ENCODE peak calls at places on chromosomes 16 and 17, in five cellular contexts. One of them, this sample, is unnamed.

GRCh38 chr17:44115585-44116415 is 7.6 kb downstream of the HDAC5 start:
- DNase-seq in non-pigmented ciliary epithelial cell: no peak
- DNase-seq in stimulated activated effector memory CD8-positive, alpha-beta T cell treated with anti-CD3 and anti-CD28 coated beads, Interleukin-12 subunit alpha, Interleukin-12 subunit beta, amount 100 ng/mL, for 72 hours: no peak
- DNase-seq in GM23338: peak
- DNase-seq in CD8-positive, alpha-beta T cell: no peak
- DNase-seq in this sample: no peak

GRCh38 chr17:28528329-28529011 is 22.3 kb downstream of the FOXN1 start:
- DNase-seq in GM23338: peak
- DNase-seq in CD8-positive, alpha-beta T cell: no peak
- DNase-seq in non-pigmented ciliary epithelial cell: no peak
- DNase-seq in stimulated activated effector memory CD8-positive, alpha-beta T cell treated with anti-CD3 and anti-CD28 coated beads, Interleukin-12 subunit alpha, Interleukin-12 subunit beta, amount 100 ng/mL, for 72 hours: no peak
- DNase-seq in this sample: no peak

GRCh38 chr17:55354010-55354409 is 67.6 kb downstream of the MMD start:
- DNase-seq in GM23338: no peak
- DNase-seq in CD8-positive, alpha-beta T cell: no peak
- DNase-seq in non-pigmented ciliary epithelial cell: no peak
- DNase-seq in stimulated activated effector memory CD8-positive, alpha-beta T cell treated with anti-CD3 and anti-CD28 coated beads, Interleukin-12 subunit alpha, Interleukin-12 subunit beta, amount 100 ng/mL, for 72 hours: no peak
- DNase-seq in this sample: no peak

GRCh38 chr17:21170829-21171228 is 43.1 kb downstream of the TMEM11 start:
- DNase-seq in stimulated activated effector memory CD8-positive, alpha-beta T cell treated with anti-CD3 and anti-CD28 coated beads, Interleukin-12 subunit alpha, Interleukin-12 subunit beta, amount 100 ng/mL, for 72 hours: no peak
- DNase-seq in GM23338: no peak
- DNase-seq in non-pigmented ciliary epithelial cell: no peak
- DNase-seq in CD8-positive, alpha-beta T cell: no peak
- DNase-seq in this sample: no peak

GRCh38 chr17:50684612-50685333 is 22.9 kb downstream of the ANKRD40 start:
- DNase-seq in non-pigmented ciliary epithelial cell: no peak
- DNase-seq in CD8-positive, alpha-beta T cell: no peak
- DNase-seq in stimulated activated effector memory CD8-positive, alpha-beta T cell treated with anti-CD3 and anti-CD28 coated beads, Interleukin-12 subunit alpha, Interleukin-12 subunit beta, amount 100 ng/mL, for 72 hours: no peak
- DNase-seq in GM23338: peak
- DNase-seq in this sample: no peak

GRCh38 chr17:410674-411401 is 58.2 kb upstream of the RPH3AL start:
- DNase-seq in CD8-positive, alpha-beta T cell: no peak
- DNase-seq in GM23338: peak
- DNase-seq in stimulated activated effector memory CD8-positive, alpha-beta T cell treated with anti-CD3 and anti-CD28 coated beads, Interleukin-12 subunit alpha, Interleukin-12 subunit beta, amount 100 ng/mL, for 72 hours: peak
- DNase-seq in non-pigmented ciliary epithelial cell: no peak
- DNase-seq in this sample: no peak

GRCh38 chr17:83152745-83153611 is 73.6 kb downstream of the METRNL start:
- DNase-seq in non-pigmented ciliary epithelial cell: no peak
- DNase-seq in GM23338: no peak
- DNase-seq in stimulated activated effector memory CD8-positive, alpha-beta T cell treated with anti-CD3 and anti-CD28 coated beads, Interleukin-12 subunit alpha, Interleukin-12 subunit beta, amount 100 ng/mL, for 72 hours: peak
- DNase-seq in CD8-positive, alpha-beta T cell: no peak
- DNase-seq in this sample: no peak

GRCh38 chr17:37019117-37019744 is 70.5 kb downstream of the AATF start:
- DNase-seq in non-pigmented ciliary epithelial cell: no peak
- DNase-seq in stimulated activated effector memory CD8-positive, alpha-beta T cell treated with anti-CD3 and anti-CD28 coated beads, Interleukin-12 subunit alpha, Interleukin-12 subunit beta, amount 100 ng/mL, for 72 hours: no peak
- DNase-seq in CD8-positive, alpha-beta T cell: no peak
- DNase-seq in GM23338: no peak
- DNase-seq in this sample: no peak

GRCh38 chr16:62404857-62405611 is 368.8 kb upstream of the CDH8 start:
- DNase-seq in GM23338: peak
- DNase-seq in non-pigmented ciliary epithelial cell: no peak
- DNase-seq in stimulated activated effector memory CD8-positive, alpha-beta T cell treated with anti-CD3 and anti-CD28 coated beads, Interleukin-12 subunit alpha, Interleukin-12 subunit beta, amount 100 ng/mL, for 72 hours: no peak
- DNase-seq in CD8-positive, alpha-beta T cell: no peak
- DNase-seq in this sample: no peak

GRCh38 chr17:48427598-48427997 is 2.4 kb downstream of the SKAP1 start:
- DNase-seq in stimulated activated effector memory CD8-positive, alpha-beta T cell treated with anti-CD3 and anti-CD28 coated beads, Interleukin-12 subunit alpha, Interleukin-12 subunit beta, amount 100 ng/mL, for 72 hours: peak
- DNase-seq in CD8-positive, alpha-beta T cell: peak
- DNase-seq in non-pigmented ciliary epithelial cell: no peak
- DNase-seq in GM23338: no peak
- DNase-seq in this sample: no peak

GRCh38 chr17:21218101-21218500 is 4.1 kb upstream of the TMEM11 start:
- DNase-seq in CD8-positive, alpha-beta T cell: no peak
- DNase-seq in GM23338: peak
- DNase-seq in non-pigmented ciliary epithelial cell: no peak
- DNase-seq in stimulated activated effector memory CD8-positive, alpha-beta T cell treated with anti-CD3 and anti-CD28 coated beads, Interleukin-12 subunit alpha, Interleukin-12 subunit beta, amount 100 ng/mL, for 72 hours: peak
- DNase-seq in this sample: no peak

GRCh38 chr17:80887639-80888175 is 103.9 kb upstream of the CHMP6 start:
- DNase-seq in CD8-positive, alpha-beta T cell: no peak
- DNase-seq in GM23338: no peak
- DNase-seq in non-pigmented ciliary epithelial cell: no peak
- DNase-seq in stimulated activated effector memory CD8-positive, alpha-beta T cell treated with anti-CD3 and anti-CD28 coated beads, Interleukin-12 subunit alpha, Interleukin-12 subunit beta, amount 100 ng/mL, for 72 hours: no peak
- DNase-seq in this sample: no peak

GRCh38 chr17:73289549-73290254 is 22.1 kb downstream of the CDC42EP4 start:
- DNase-seq in stimulated activated effector memory CD8-positive, alpha-beta T cell treated with anti-CD3 and anti-CD28 coated beads, Interleukin-12 subunit alpha, Interleukin-12 subunit beta, amount 100 ng/mL, for 72 hours: no peak
- DNase-seq in non-pigmented ciliary epithelial cell: no peak
- DNase-seq in GM23338: no peak
- DNase-seq in CD8-positive, alpha-beta T cell: no peak
- DNase-seq in this sample: no peak

GRCh38 chr16:76277099-76278030 is at the start of gene CNTNAP4:
- DNase-seq in CD8-positive, alpha-beta T cell: no peak
- DNase-seq in GM23338: peak
- DNase-seq in stimulated activated effector memory CD8-positive, alpha-beta T cell treated with anti-CD3 and anti-CD28 coated beads, Interleukin-12 subunit alpha, Interleukin-12 subunit beta, amount 100 ng/mL, for 72 hours: no peak
- DNase-seq in non-pigmented ciliary epithelial cell: no peak
- DNase-seq in this sample: no peak

GRCh38 chr17:38448208-38448776 is 20.0 kb downstream of the ARHGAP23 start:
- DNase-seq in CD8-positive, alpha-beta T cell: no peak
- DNase-seq in non-pigmented ciliary epithelial cell: no peak
- DNase-seq in stimulated activated effector memory CD8-positive, alpha-beta T cell treated with anti-CD3 and anti-CD28 coated beads, Interleukin-12 subunit alpha, Interleukin-12 subunit beta, amount 100 ng/mL, for 72 hours: no peak
- DNase-seq in GM23338: no peak
- DNase-seq in this sample: no peak

GRCh38 chr17:78431692-78431958 is 53.2 kb downstream of the PGS1 start:
- DNase-seq in stimulated activated effector memory CD8-positive, alpha-beta T cell treated with anti-CD3 and anti-CD28 coated beads, Interleukin-12 subunit alpha, Interleukin-12 subunit beta, amount 100 ng/mL, for 72 hours: no peak
- DNase-seq in GM23338: no peak
- DNase-seq in CD8-positive, alpha-beta T cell: no peak
- DNase-seq in non-pigmented ciliary epithelial cell: no peak
- DNase-seq in this sample: no peak

GRCh38 chr16:84813141-84813933 is 6.4 kb upstream of the CRISPLD2 start:
- DNase-seq in stimulated activated effector memory CD8-positive, alpha-beta T cell treated with anti-CD3 and anti-CD28 coated beads, Interleukin-12 subunit alpha, Interleukin-12 subunit beta, amount 100 ng/mL, for 72 hours: no peak
- DNase-seq in GM23338: no peak
- DNase-seq in non-pigmented ciliary epithelial cell: no peak
- DNase-seq in CD8-positive, alpha-beta T cell: no peak
- DNase-seq in this sample: no peak

GRCh38 chr16:50279142-50279865 is 13.0 kb downstream of the ADCY7 start:
- DNase-seq in non-pigmented ciliary epithelial cell: no peak
- DNase-seq in stimulated activated effector memory CD8-positive, alpha-beta T cell treated with anti-CD3 and anti-CD28 coated beads, Interleukin-12 subunit alpha, Interleukin-12 subunit beta, amount 100 ng/mL, for 72 hours: no peak
- DNase-seq in CD8-positive, alpha-beta T cell: no peak
- DNase-seq in GM23338: no peak
- DNase-seq in this sample: no peak

GRCh38 chr17:64527914-64528313 is 21.1 kb downstream of the CEP95 start:
- DNase-seq in stimulated activated effector memory CD8-positive, alpha-beta T cell treated with anti-CD3 and anti-CD28 coated beads, Interleukin-12 subunit alpha, Interleukin-12 subunit beta, amount 100 ng/mL, for 72 hours: no peak
- DNase-seq in CD8-positive, alpha-beta T cell: no peak
- DNase-seq in GM23338: no peak
- DNase-seq in non-pigmented ciliary epithelial cell: no peak
- DNase-seq in this sample: no peak

GRCh38 chr17:56499799-56500388 is 93.6 kb upstream of the NOG start:
- DNase-seq in stimulated activated effector memory CD8-positive, alpha-beta T cell treated with anti-CD3 and anti-CD28 coated beads, Interleukin-12 subunit alpha, Interleukin-12 subunit beta, amount 100 ng/mL, for 72 hours: no peak
- DNase-seq in CD8-positive, alpha-beta T cell: no peak
- DNase-seq in non-pigmented ciliary epithelial cell: no peak
- DNase-seq in GM23338: peak
- DNase-seq in this sample: peak

GRCh38 chr16:56679813-56680212 is 2.5 kb upstream of the MT1X start:
- DNase-seq in stimulated activated effector memory CD8-positive, alpha-beta T cell treated with anti-CD3 and anti-CD28 coated beads, Interleukin-12 subunit alpha, Interleukin-12 subunit beta, amount 100 ng/mL, for 72 hours: no peak
- DNase-seq in CD8-positive, alpha-beta T cell: no peak
- DNase-seq in non-pigmented ciliary epithelial cell: no peak
- DNase-seq in GM23338: no peak
- DNase-seq in this sample: no peak

GRCh38 chr17:77609553-77610517 is 348.7 kb upstream of the TNRC6C start:
- DNase-seq in CD8-positive, alpha-beta T cell: peak
- DNase-seq in non-pigmented ciliary epithelial cell: no peak
- DNase-seq in GM23338: no peak
- DNase-seq in stimulated activated effector memory CD8-positive, alpha-beta T cell treated with anti-CD3 and anti-CD28 coated beads, Interleukin-12 subunit alpha, Interleukin-12 subunit beta, amount 100 ng/mL, for 72 hours: peak
- DNase-seq in this sample: no peak

GRCh38 chr17:6853764-6854442 is 22.4 kb upstream of the TEKT1 start:
- DNase-seq in non-pigmented ciliary epithelial cell: no peak
- DNase-seq in CD8-positive, alpha-beta T cell: no peak
- DNase-seq in GM23338: peak
- DNase-seq in stimulated activated effector memory CD8-positive, alpha-beta T cell treated with anti-CD3 and anti-CD28 coated beads, Interleukin-12 subunit alpha, Interleukin-12 subunit beta, amount 100 ng/mL, for 72 hours: no peak
- DNase-seq in this sample: no peak

GRCh38 chr17:18980682-18981384 is 23.7 kb downstream of the FAM83G start:
- DNase-seq in non-pigmented ciliary epithelial cell: no peak
- DNase-seq in stimulated activated effector memory CD8-positive, alpha-beta T cell treated with anti-CD3 and anti-CD28 coated beads, Interleukin-12 subunit alpha, Interleukin-12 subunit beta, amount 100 ng/mL, for 72 hours: no peak
- DNase-seq in CD8-positive, alpha-beta T cell: no peak
- DNase-seq in GM23338: no peak
- DNase-seq in this sample: no peak

GRCh38 chr17:14222611-14223010 is 14.1 kb downstream of the CDRT15 start:
- DNase-seq in stimulated activated effector memory CD8-positive, alpha-beta T cell treated with anti-CD3 and anti-CD28 coated beads, Interleukin-12 subunit alpha, Interleukin-12 subunit beta, amount 100 ng/mL, for 72 hours: no peak
- DNase-seq in non-pigmented ciliary epithelial cell: no peak
- DNase-seq in CD8-positive, alpha-beta T cell: no peak
- DNase-seq in GM23338: no peak
- DNase-seq in this sample: no peak

GRCh38 chr16:19307587-19308241 is 22.2 kb downstream of the CLEC19A start:
- DNase-seq in CD8-positive, alpha-beta T cell: no peak
- DNase-seq in non-pigmented ciliary epithelial cell: no peak
- DNase-seq in GM23338: peak
- DNase-seq in stimulated activated effector memory CD8-positive, alpha-beta T cell treated with anti-CD3 and anti-CD28 coated beads, Interleukin-12 subunit alpha, Interleukin-12 subunit beta, amount 100 ng/mL, for 72 hours: no peak
- DNase-seq in this sample: no peak

GRCh38 chr17:6793748-6794493 is 17.9 kb downstream of the FBXO39 start:
- DNase-seq in CD8-positive, alpha-beta T cell: no peak
- DNase-seq in GM23338: no peak
- DNase-seq in stimulated activated effector memory CD8-positive, alpha-beta T cell treated with anti-CD3 and anti-CD28 coated beads, Interleukin-12 subunit alpha, Interleukin-12 subunit beta, amount 100 ng/mL, for 72 hours: no peak
- DNase-seq in non-pigmented ciliary epithelial cell: no peak
- DNase-seq in this sample: no peak

GRCh38 chr17:7882068-7882467 is 6.5 kb upstream of the CHD3 start:
- DNase-seq in GM23338: no peak
- DNase-seq in non-pigmented ciliary epithelial cell: no peak
- DNase-seq in stimulated activated effector memory CD8-positive, alpha-beta T cell treated with anti-CD3 and anti-CD28 coated beads, Interleukin-12 subunit alpha, Interleukin-12 subunit beta, amount 100 ng/mL, for 72 hours: no peak
- DNase-seq in CD8-positive, alpha-beta T cell: no peak
- DNase-seq in this sample: no peak

GRCh38 chr16:8660841-8661301 is 13.5 kb upstream of the ABAT start:
- DNase-seq in stimulated activated effector memory CD8-positive, alpha-beta T cell treated with anti-CD3 and anti-CD28 coated beads, Interleukin-12 subunit alpha, Interleukin-12 subunit beta, amount 100 ng/mL, for 72 hours: no peak
- DNase-seq in GM23338: peak
- DNase-seq in non-pigmented ciliary epithelial cell: no peak
- DNase-seq in CD8-positive, alpha-beta T cell: peak
- DNase-seq in this sample: peak

GRCh38 chr17:50064253-50064991 is 8.5 kb downstream of the ITGA3 start:
- DNase-seq in GM23338: peak
- DNase-seq in CD8-positive, alpha-beta T cell: no peak
- DNase-seq in non-pigmented ciliary epithelial cell: peak
- DNase-seq in stimulated activated effector memory CD8-positive, alpha-beta T cell treated with anti-CD3 and anti-CD28 coated beads, Interleukin-12 subunit alpha, Interleukin-12 subunit beta, amount 100 ng/mL, for 72 hours: no peak
- DNase-seq in this sample: no peak

GRCh38 chr16:81738831-81739496 is 40.1 kb upstream of the PLCG2 start:
- DNase-seq in GM23338: no peak
- DNase-seq in non-pigmented ciliary epithelial cell: no peak
- DNase-seq in stimulated activated effector memory CD8-positive, alpha-beta T cell treated with anti-CD3 and anti-CD28 coated beads, Interleukin-12 subunit alpha, Interleukin-12 subunit beta, amount 100 ng/mL, for 72 hours: no peak
- DNase-seq in CD8-positive, alpha-beta T cell: no peak
- DNase-seq in this sample: no peak

GRCh38 chr16:53664724-53665345 is 38.8 kb downstream of the RPGRIP1L start:
- DNase-seq in stimulated activated effector memory CD8-positive, alpha-beta T cell treated with anti-CD3 and anti-CD28 coated beads, Interleukin-12 subunit alpha, Interleukin-12 subunit beta, amount 100 ng/mL, for 72 hours: peak
- DNase-seq in non-pigmented ciliary epithelial cell: peak
- DNase-seq in CD8-positive, alpha-beta T cell: no peak
- DNase-seq in GM23338: no peak
- DNase-seq in this sample: no peak

GRCh38 chr17:74859439-74860228 is at the start of gene GRIN2C:
- DNase-seq in stimulated activated effector memory CD8-positive, alpha-beta T cell treated with anti-CD3 and anti-CD28 coated beads, Interleukin-12 subunit alpha, Interleukin-12 subunit beta, amount 100 ng/mL, for 72 hours: no peak
- DNase-seq in non-pigmented ciliary epithelial cell: no peak
- DNase-seq in CD8-positive, alpha-beta T cell: no peak
- DNase-seq in GM23338: no peak
- DNase-seq in this sample: no peak

GRCh38 chr17:27567563-27567859 is 63.5 kb upstream of the LGALS9 start:
- DNase-seq in GM23338: no peak
- DNase-seq in non-pigmented ciliary epithelial cell: no peak
- DNase-seq in CD8-positive, alpha-beta T cell: no peak
- DNase-seq in stimulated activated effector memory CD8-positive, alpha-beta T cell treated with anti-CD3 and anti-CD28 coated beads, Interleukin-12 subunit alpha, Interleukin-12 subunit beta, amount 100 ng/mL, for 72 hours: no peak
- DNase-seq in this sample: no peak

This sample was measured in glomerular endothelial cell.